ENCODE peak calls at places on chromosomes 1 and 21, in ten cellular contexts. W, M, D, L, R, B, Q, J, E and Y are unnamed samples.

GRCh38 chr21:45109831-45110492 is 35.6 kb downstream of the ADARB1 start:
- DNase-seq in W (no peak), M (no peak), D (no peak), L (peak), R (no peak), B (no peak), Q (no peak), J (no peak), E (no peak), Y (peak)

GRCh38 chr21:42973309-42973990 is 912 bp upstream of the PKNOX1 start:
- DNase-seq in W (no peak), M (peak), D (peak), L (no peak), R (no peak), B (peak), Q (no peak), J (no peak), E (peak), Y (no peak)

GRCh38 chr1:17620448-17620847 is 81.0 kb downstream of the ARHGEF10L start:
- DNase-seq in W (no peak), M (no peak), D (no peak), L (no peak), R (no peak), B (no peak), Q (no peak), J (no peak), E (no peak), Y (no peak)

GRCh38 chr21:37166733-37167132 is 93.7 kb downstream of the TTC3 start:
- DNase-seq in W (no peak), M (no peak), D (no peak), L (peak), R (no peak), B (peak), Q (no peak), J (no peak), E (no peak), Y (no peak)

GRCh38 chr1:43360616-43361015 is 1.8 kb downstream of the CDC20 start:
- DNase-seq in W (no peak), M (no peak), D (no peak), L (no peak), R (no peak), B (no peak), Q (no peak), J (no peak), E (no peak), Y (no peak)

GRCh38 chr1:10613861-10614260 is 139.1 kb downstream of the PEX14 start:
- DNase-seq in W (no peak), M (no peak), D (no peak), L (no peak), R (no peak), B (no peak), Q (no peak), J (no peak), E (no peak), Y (no peak)

GRCh38 chr1:230117694-230118093 is 50.7 kb downstream of the GALNT2 start:
- DNase-seq in W (no peak), M (no peak), D (no peak), L (no peak), R (no peak), B (no peak), Q (no peak), J (no peak), E (no peak), Y (no peak)

GRCh38 chr1:33876970-33877680 is 13.2 kb downstream of the HMGB4 start:
- DNase-seq in W (peak), M (no peak), D (no peak), L (no peak), R (no peak), B (no peak), Q (no peak), J (peak), E (no peak), Y (peak)

GRCh38 chr1:89871768-89872473 is 51.1 kb downstream of the LRRC8D start:
- DNase-seq in W (no peak), M (no peak), D (no peak), L (no peak), R (no peak), B (no peak), Q (no peak), J (no peak), E (no peak), Y (no peak)

GRCh38 chr1:229347528-229347927 is 4.7 kb upstream of the CCSAP start:
- DNase-seq in W (no peak), M (no peak), D (no peak), L (no peak), R (no peak), B (no peak), Q (no peak), J (no peak), E (no peak), Y (no peak)

GRCh38 chr1:53503433-53503925 is 44.3 kb downstream of the DMRTB1 start:
- DNase-seq in W (no peak), M (no peak), D (no peak), L (no peak), R (no peak), B (no peak), Q (no peak), J (no peak), E (no peak), Y (no peak)

GRCh38 chr1:222712253-222713090 is at the start of the genes AIDA and BROX:
- DNase-seq in W (peak), M (peak), D (peak), L (peak), R (peak), B (peak), Q (peak), J (peak), E (peak), Y (peak)

GRCh38 chr1:218658899-218659298 is 313.8 kb downstream of the TGFB2 start:
- DNase-seq in W (peak), M (no peak), D (no peak), L (no peak), R (no peak), B (no peak), Q (no peak), J (no peak), E (no peak), Y (no peak)

GRCh38 chr21:43375827-43376795 is 50.8 kb downstream of the SIK1 start:
- DNase-seq in W (no peak), M (no peak), D (no peak), L (no peak), R (no peak), B (no peak), Q (no peak), J (no peak), E (no peak), Y (no peak)

GRCh38 chr1:4825841-4826450 is 171.5 kb downstream of the AJAP1 start:
- DNase-seq in W (no peak), M (no peak), D (no peak), L (peak), R (peak), B (peak), Q (no peak), J (no peak), E (no peak), Y (no peak)

GRCh38 chr1:235073331-235073967 is 55.2 kb downstream of the TOMM20 start:
- DNase-seq in W (no peak), M (no peak), D (no peak), L (no peak), R (no peak), B (no peak), Q (no peak), J (no peak), E (peak), Y (no peak)

GRCh38 chr21:38797470-38797869 is 8.3 kb upstream of the ETS2 start:
- DNase-seq in W (peak), M (no peak), D (no peak), L (peak), R (no peak), B (no peak), Q (no peak), J (no peak), E (no peak), Y (no peak)

GRCh38 chr1:15282810-15283474 is 35.9 kb downstream of the FHAD1 start:
- DNase-seq in W (no peak), M (no peak), D (no peak), L (no peak), R (no peak), B (no peak), Q (no peak), J (no peak), E (no peak), Y (no peak)

GRCh38 chr1:232519186-232519585 is 110.7 kb downstream of the SIPA1L2 start:
- DNase-seq in W (no peak), M (no peak), D (no peak), L (no peak), R (no peak), B (no peak), Q (no peak), J (no peak), E (no peak), Y (no peak)

GRCh38 chr1:37514350-37515184 is at the start of gene MEAF6:
- DNase-seq in W (peak), M (peak), D (peak), L (peak), R (peak), B (peak), Q (peak), J (peak), E (peak), Y (peak)

GRCh38 chr1:37513795-37514349 is 694 bp downstream of the MEAF6 start:
- DNase-seq in W (peak), M (no peak), D (peak), L (peak), R (peak), B (peak), Q (no peak), J (no peak), E (peak), Y (no peak)

GRCh38 chr1:37506740-37507139 is 7.8 kb downstream of the MEAF6 start:
- DNase-seq in W (no peak), M (no peak), D (no peak), L (no peak), R (no peak), B (no peak), Q (no peak), J (no peak), E (no peak), Y (no peak)

GRCh38 chr1:37509181-37509580 is 5.4 kb downstream of the MEAF6 start:
- DNase-seq in W (peak), M (no peak), D (no peak), L (no peak), R (no peak), B (no peak), Q (no peak), J (peak), E (no peak), Y (no peak)
- TF ChIP-seq CTCF in W (peak), M (no peak), D (no peak), L (no peak), R (no peak), B (peak), Q (no peak), J (peak), E (no peak), Y (no peak)

GRCh38 chr1:79662596-79662995 is 656.1 kb upstream of the ADGRL4 start:
- DNase-seq in W (no peak), M (no peak), D (no peak), L (no peak), R (no peak), B (no peak), Q (no peak), J (no peak), E (no peak), Y (no peak)

GRCh38 chr1:79663916-79664315 is 657.4 kb upstream of the ADGRL4 start:
- DNase-seq in W (peak), M (no peak), D (no peak), L (no peak), R (no peak), B (no peak), Q (no peak), J (no peak), E (no peak), Y (no peak)

GRCh38 chr1:79655876-79656275 is 649.3 kb upstream of the ADGRL4 start:
- DNase-seq in W (no peak), M (no peak), D (no peak), L (no peak), R (no peak), B (no peak), Q (no peak), J (no peak), E (no peak), Y (no peak)

GRCh38 chr1:79660127-79660526 is 653.6 kb upstream of the ADGRL4 start:
- DNase-seq in W (no peak), M (no peak), D (no peak), L (no peak), R (no peak), B (no peak), Q (no peak), J (no peak), E (no peak), Y (no peak)

DNA sequence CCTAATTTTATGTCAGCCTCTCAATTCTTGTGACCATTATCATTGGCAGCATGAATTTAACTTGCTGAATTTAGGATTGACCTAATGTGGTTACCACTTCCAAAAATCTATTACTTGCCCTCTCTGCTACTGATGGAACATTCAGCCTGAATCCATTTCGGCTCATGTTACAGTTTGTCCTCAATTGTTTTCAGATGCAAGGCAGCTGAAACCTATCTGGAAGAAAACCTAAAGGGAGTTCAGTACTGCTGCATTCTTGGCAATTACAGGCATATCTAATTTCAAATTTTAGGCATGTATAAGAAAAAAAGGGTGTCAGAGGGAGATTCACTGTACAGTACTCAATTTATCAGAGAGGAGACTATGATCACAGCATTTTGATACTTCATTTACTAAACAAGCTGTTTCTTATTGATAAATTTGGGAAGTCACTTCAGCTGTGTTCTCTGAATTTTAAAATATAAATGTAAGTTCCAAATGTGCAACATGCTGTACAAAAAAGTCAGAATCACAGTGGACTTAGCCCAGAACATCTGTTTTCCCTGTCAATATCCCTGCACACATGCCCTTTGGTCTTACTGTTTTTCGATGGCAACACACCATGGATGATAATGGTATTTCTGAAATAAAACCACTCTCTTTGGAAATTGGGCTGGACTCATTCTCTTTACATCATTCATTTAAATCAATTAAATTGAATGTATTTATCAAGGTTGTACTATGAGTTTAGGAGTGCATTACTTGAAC is 651.6 kb upstream of the ADGRL4 start:
- DNase-seq in W (no peak), M (no peak), D (no peak), L (no peak), R (no peak), B (no peak), Q (no peak), J (peak), E (no peak), Y (no peak)
- TF ChIP-seq CTCF in W (no peak), M (no peak), D (no peak), L (no peak), R (no peak), B (no peak), Q (no peak), J (no peak), E (no peak), Y (no peak)

GRCh38 chr1:170122366-170122765 is 23.4 kb upstream of the NTMT2 start:
- DNase-seq in W (no peak), M (no peak), D (no peak), L (no peak), R (no peak), B (no peak), Q (no peak), J (no peak), E (no peak), Y (no peak)
- TF ChIP-seq CTCF in W (no peak), M (no peak), D (no peak), L (no peak), R (no peak), B (no peak), Q (no peak), J (no peak), E (no peak), Y (no peak)

GRCh38 chr21:22319435-22319834 is 1321.2 kb downstream of the NCAM2 start:
- DNase-seq in W (no peak), M (no peak), D (no peak), L (no peak), R (no peak), B (no peak), Q (no peak), J (no peak), E (no peak), Y (no peak)
- TF ChIP-seq CTCF in W (no peak), M (no peak), D (no peak), L (no peak), R (no peak), B (no peak), Q (no peak), J (no peak), E (no peak), Y (no peak)

GRCh38 chr1:172875892-172876291 is 174.8 kb downstream of the TNFSF18 start:
- DNase-seq in W (no peak), M (no peak), D (no peak), L (no peak), R (no peak), B (no peak), Q (no peak), J (no peak), E (no peak), Y (no peak)
- TF ChIP-seq CTCF in W (no peak), M (no peak), D (no peak), L (no peak), R (no peak), B (no peak), Q (no peak), J (no peak), E (no peak), Y (no peak)

DNA sequence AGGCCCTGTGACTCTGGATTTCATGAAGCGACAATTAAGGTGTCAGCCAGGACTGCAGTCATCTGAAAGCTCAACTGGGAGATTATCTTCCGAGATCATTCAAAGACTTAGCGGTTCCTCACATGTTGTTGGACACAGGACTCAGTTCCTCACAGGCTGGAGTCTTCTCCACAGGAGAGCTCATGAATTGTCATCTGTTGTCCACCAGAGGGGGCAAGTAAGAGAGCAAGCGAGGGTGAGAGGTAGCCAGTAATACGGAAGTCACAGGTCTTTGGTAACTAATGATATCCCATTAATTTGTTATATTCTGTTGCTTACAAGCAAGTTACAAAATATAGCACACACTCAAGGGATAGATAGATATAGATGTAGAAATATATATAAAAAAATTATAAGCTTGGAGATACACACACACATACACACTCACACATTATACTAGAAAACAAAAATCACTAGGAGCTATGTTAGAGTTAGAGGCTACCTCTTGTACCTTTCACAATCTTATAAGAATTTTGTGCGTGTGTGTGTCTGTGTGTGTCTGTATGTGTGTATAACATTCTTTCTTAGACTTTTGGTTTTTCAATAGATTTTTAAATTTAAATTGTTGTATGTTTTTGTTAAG is 1695.3 kb downstream of the BRINP3 start:
- DNase-seq in W (no peak), M (no peak), D (no peak), L (peak), R (peak), B (peak), Q (no peak), J (no peak), E (no peak), Y (no peak)
- TF ChIP-seq CTCF in W (peak), M (no peak), D (no peak), L (peak), R (peak), B (peak), Q (no peak), J (peak), E (peak), Y (no peak)